ENCODE peak calls at places on chromosomes 1 and 21, in six cellular contexts. G is SK-N-SH, M is prostate gland, L is transverse colon, C is psoas muscle, S is A549. Q is an unnamed sample. For H3K4me1, the result is how much of the 10 kb centered on the place peaks cover.

GRCh38 chr21:16554522-16554921 is 824.7 kb downstream of the USP25 start:
- DNase-seq in S (no peak), M (no peak), C (no peak), L (no peak), G (peak), Q (no peak)

GRCh38 chr21:37855568-37856391 is 60.5 kb downstream of the KCNJ6 start:
- DNase-seq in C (no peak), L (no peak), M (no peak), G (no peak), S (no peak), Q (no peak)

GRCh38 chr1:5632814-5633213 is 359.4 kb downstream of the NPHP4 start:
- DNase-seq in G (no peak), M (no peak), S (no peak), C (no peak), L (no peak), Q (no peak)

GRCh38 chr1:42176902-42177519 is 12.5 kb upstream of the GUCA2A start:
- DNase-seq in G (peak), S (peak), M (peak), L (no peak), C (no peak), Q (peak)

GRCh38 chr1:40628903-40629292 is 36.6 kb downstream of the RIMS3 start:
- DNase-seq in M (no peak), G (no peak), C (no peak), L (no peak), S (no peak), Q (peak)

GRCh38 chr1:188949701-188950100 is 1528.0 kb downstream of the BRINP3 start:
- DNase-seq in C (no peak), M (no peak), S (peak), L (no peak), G (no peak), Q (no peak)

GRCh38 chr1:153597206-153597605 is 15.7 kb downstream of the S100A16 start:
- DNase-seq in L (peak), C (no peak), S (peak), M (no peak), G (no peak), Q (no peak)

GRCh38 chr1:234169161-234169849 is 204.0 kb upstream of the COA6 start:
- DNase-seq in G (no peak), S (no peak), M (no peak), C (no peak), L (no peak), Q (no peak)

GRCh38 chr1:114756949-114757454 is 782 bp downstream of the CSDE1 start:
- DNase-seq in L (peak), M (peak), G (peak), S (peak), C (peak), Q (peak)

GRCh38 chr1:111585461-111586100 is 34.0 kb upstream of the RAP1A start:
- DNase-seq in S (no peak), C (no peak), M (no peak), G (no peak), L (no peak), Q (no peak)

GRCh38 chr1:117664314-117664713 is 58.5 kb downstream of the TENT5C start:
- DNase-seq in C (no peak), M (no peak), S (no peak), L (no peak), G (no peak), Q (no peak)

GRCh38 chr21:43758132-43758619 is 17.9 kb downstream of the CSTB start:
- DNase-seq in C (peak), M (peak), L (no peak), S (no peak), G (no peak), Q (no peak)

GRCh38 chr1:51897699-51898031 is 19.1 kb upstream of the NRDC start:
- DNase-seq in M (no peak), L (no peak), G (no peak), S (peak), C (no peak), Q (peak)

GRCh38 chr21:34642211-34643075 is 26.4 kb upstream of the CLIC6 start:
- DNase-seq in G (no peak), S (no peak), M (no peak), C (no peak), L (no peak), Q (peak)

GRCh38 chr1:27399251-27399885 is 6.9 kb downstream of the GPR3 start:
- DNase-seq in C (no peak), G (peak), M (no peak), S (no peak), L (no peak), Q (no peak)

GRCh38 chr1:44786138-44786840 is 1.7 kb downstream of the BEST4 start:
- DNase-seq in G (peak), M (peak), S (peak), L (peak), C (peak), Q (peak)

GRCh38 chr1:50622259-50622658 is 199.0 kb upstream of the DMRTA2 start:
- DNase-seq in G (no peak), S (no peak), C (no peak), M (no peak), L (no peak), Q (no peak)

GRCh38 chr1:244576259-244576892 is 76.5 kb upstream of the DESI2 start:
- DNase-seq in S (peak), G (no peak), M (no peak), C (no peak), L (no peak), Q (no peak)

GRCh38 chr1:184684285-184685077 is 70.2 kb downstream of the EDEM3 start:
- DNase-seq in C (peak), G (peak), S (no peak), M (no peak), L (peak), Q (no peak)
- H3K27ac ChIP-seq in C (no peak), G (no peak), S (no peak), M (no peak), L (no peak), Q (no peak)

GRCh38 chr1:26387447-26387846 is 14.9 kb upstream of the ZNF683 start:
- DNase-seq in L (peak), S (peak), G (no peak), C (no peak), M (no peak), Q (no peak)

GRCh38 chr1:26389604-26390247 is 17.2 kb upstream of the ZNF683 start:
- DNase-seq in M (no peak), L (no peak), C (no peak), S (no peak), G (no peak), Q (no peak)

GRCh38 chr1:26388791-26389445 is 16.4 kb upstream of the ZNF683 start:
- DNase-seq in M (no peak), G (no peak), L (no peak), C (no peak), S (no peak), Q (no peak)

GRCh38 chr1:26391450-26391849 is 18.9 kb upstream of the ZNF683 start:
- DNase-seq in C (no peak), M (no peak), L (no peak), S (peak), G (peak), Q (no peak)
- TF ChIP-seq CTCF in C (no peak), M (no peak), L (no peak), S (peak), G (peak), Q (peak)

GRCh38 chr1:213871179-213871578 is 116.6 kb upstream of the PROX1 start:
- DNase-seq in C (no peak), S (no peak), G (no peak), L (no peak), M (no peak), Q (no peak)

GRCh38 chr1:213874789-213875188 is 113.0 kb upstream of the PROX1 start:
- DNase-seq in C (no peak), L (no peak), M (no peak), G (no peak), S (no peak), Q (no peak)

DNA sequence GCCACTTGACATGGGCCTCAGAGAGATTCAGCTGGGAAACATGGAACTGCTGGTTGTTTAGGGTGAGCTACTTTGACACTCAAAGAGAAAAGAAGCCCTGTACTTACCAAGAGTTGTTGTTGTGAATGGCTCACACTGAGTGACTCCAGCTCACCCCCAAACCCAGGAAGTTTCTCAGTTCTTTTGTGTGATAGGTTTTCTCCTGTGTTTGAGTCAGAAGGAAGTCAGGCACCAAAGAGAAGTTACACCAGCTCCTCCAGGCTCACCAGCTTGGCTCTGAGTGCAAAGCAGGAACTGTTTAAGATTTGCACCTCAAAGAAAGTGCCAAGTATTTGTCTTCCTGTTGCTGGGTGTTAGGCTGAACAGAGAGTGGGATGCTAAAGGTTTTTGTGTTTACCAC is 111.2 kb upstream of the PROX1 start:
- DNase-seq in G (no peak), S (no peak), L (no peak), M (no peak), C (no peak), Q (no peak)
- H3K4me1 ChIP-seq in G (under half), S (under half), L (under half), M (under half), C (under half), Q (under half)

DNA sequence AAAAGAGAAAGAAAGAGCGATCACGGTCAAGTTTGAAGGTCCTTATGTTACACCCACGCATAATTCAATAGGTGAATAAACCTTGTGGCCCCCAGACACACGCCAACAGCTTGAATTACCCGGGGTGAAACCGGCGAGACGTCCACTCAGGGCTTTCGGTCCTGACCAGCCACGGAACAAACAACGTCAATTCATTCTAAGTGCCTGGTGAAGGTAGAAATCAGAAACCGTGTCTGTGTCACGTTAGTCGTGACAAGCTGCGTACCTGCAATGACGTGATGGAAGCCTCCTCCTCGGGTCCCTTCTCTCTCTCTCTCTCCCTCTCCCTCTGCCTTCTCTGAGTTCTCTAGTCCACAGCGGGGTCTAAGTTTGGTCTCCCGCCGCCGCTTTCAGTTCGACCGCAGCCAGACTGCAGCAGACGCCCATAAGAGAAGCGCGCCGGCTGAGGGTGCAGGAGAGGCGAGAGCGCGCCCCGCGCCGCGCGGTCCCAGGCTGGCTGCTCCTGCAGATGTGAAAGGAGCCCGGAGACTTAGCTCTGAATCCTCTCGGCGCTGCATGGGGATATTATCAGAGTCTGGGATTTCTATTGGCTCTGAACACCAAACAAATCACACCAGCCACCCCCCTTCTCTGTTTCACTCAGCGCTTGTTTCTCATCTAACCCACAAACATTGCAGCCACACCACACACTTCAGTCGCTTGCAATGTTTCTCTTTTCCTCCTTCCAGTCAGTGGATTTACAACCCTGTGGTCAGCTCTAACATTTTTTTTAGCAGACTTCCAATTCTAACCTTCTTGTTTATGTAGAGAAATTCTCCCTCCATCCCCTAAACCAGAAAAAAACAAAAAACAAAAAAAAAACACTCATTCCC is at the start of gene GREM2:
- DNase-seq in M (peak), C (peak), G (peak), S (peak), L (peak), Q (peak)
- H3K27ac ChIP-seq in M (peak), C (no peak), G (peak), S (no peak), L (peak), Q (no peak)

Q was measured in foreskin keratinocyte.